ENCODE peak calls at places on chromosomes 3 and 15, in eight cellular contexts. E is G401; D is ELF-1; J is BJ; G is lung; O is activated CD4-positive, alpha-beta T cell treated with anti-CD3 and anti-CD28 coated beads for 1 hour; U is RCC 7860; N is SW 1271. I is an unnamed sample.

GRCh38 chr3:3799173-3800075 is at the start of gene LRRN1:
- DNase-seq in E (peak), D (no peak), J (no peak), G (peak), O (no peak), U (no peak), N (no peak), I (no peak)

GRCh38 chr15:43769584-43770228 is 7.1 kb downstream of the ELL3 start:
- DNase-seq in E (peak), D (peak), J (peak), G (no peak), O (peak), U (peak), N (peak), I (peak)

GRCh38 chr3:156818890-156819289 is 7.3 kb upstream of the LEKR1 start:
- DNase-seq in E (no peak), D (no peak), J (no peak), G (no peak), O (no peak), U (peak), N (peak), I (no peak)

GRCh38 chr3:177358968-177359600 is 161.8 kb upstream of the TBL1XR1 start:
- DNase-seq in E (peak), D (peak), J (no peak), G (peak), O (peak), U (peak), N (peak), I (no peak)

GRCh38 chr15:84749111-84749991 is 959 bp downstream of the ZNF592 start:
- DNase-seq in E (peak), D (peak), J (no peak), G (peak), O (peak), U (peak), N (no peak), I (no peak)

GRCh38 chr3:194103475-194103874 is 32.5 kb upstream of the HES1 start:
- DNase-seq in E (no peak), D (no peak), J (no peak), G (no peak), O (peak), U (no peak), N (no peak), I (no peak)

GRCh38 chr3:20836801-20837200 is 650.8 kb upstream of the SGO1 start:
- DNase-seq in E (no peak), D (no peak), J (no peak), G (no peak), O (no peak), U (no peak), N (no peak), I (no peak)

GRCh38 chr3:101070260-101071121 is 77.3 kb upstream of the ABI3BP start:
- DNase-seq in E (no peak), D (peak), J (no peak), G (peak), O (peak), U (peak), N (peak), I (peak)

GRCh38 chr3:173743512-173743911 is 346.0 kb downstream of the NLGN1 start:
- DNase-seq in E (no peak), D (no peak), J (no peak), G (no peak), O (no peak), U (no peak), N (no peak), I (no peak)

GRCh38 chr3:4340411-4341335 is 37.5 kb downstream of the SETMAR start:
- DNase-seq in E (no peak), D (no peak), J (no peak), G (no peak), O (no peak), U (no peak), N (no peak), I (no peak)

GRCh38 chr3:115758076-115758763 is 134.9 kb downstream of the GAP43 start:
- DNase-seq in E (no peak), D (no peak), J (no peak), G (no peak), O (no peak), U (no peak), N (no peak), I (no peak)

GRCh38 chr15:69725210-69725609 is 272.6 kb downstream of the RPLP1 start:
- DNase-seq in E (no peak), D (no peak), J (no peak), G (no peak), O (no peak), U (no peak), N (no peak), I (no peak)

GRCh38 chr3:142580061-142580423 is 1.5 kb upstream of the ATR start:
- DNase-seq in E (no peak), D (no peak), J (no peak), G (no peak), O (no peak), U (no peak), N (no peak), I (no peak)

GRCh38 chr3:30349507-30349906 is 256.9 kb upstream of the TGFBR2 start:
- DNase-seq in E (no peak), D (no peak), J (no peak), G (no peak), O (no peak), U (no peak), N (no peak), I (no peak)

GRCh38 chr15:71195242-71195641 is 80.0 kb downstream of the THSD4 start:
- DNase-seq in E (no peak), D (peak), J (no peak), G (no peak), O (no peak), U (no peak), N (peak), I (no peak)

GRCh38 chr15:84804005-84804803 is 13.0 kb upstream of the ALPK3 start:
- DNase-seq in E (peak), D (no peak), J (no peak), G (no peak), O (no peak), U (no peak), N (no peak), I (no peak)

GRCh38 chr3:196661400-196661799 is 21.9 kb downstream of the NRROS start:
- DNase-seq in E (peak), D (no peak), J (no peak), G (no peak), O (no peak), U (no peak), N (no peak), I (no peak)

GRCh38 chr3:196941846-196942225 is 492 bp downstream of the NCBP2 start:
- DNase-seq in E (no peak), D (no peak), J (no peak), G (peak), O (peak), U (peak), N (peak), I (no peak)

GRCh38 chr3:9779721-9780450 is 10.1 kb upstream of the CAMK1 start:
- DNase-seq in E (no peak), D (no peak), J (no peak), G (peak), O (no peak), U (peak), N (no peak), I (no peak)

GRCh38 chr15:98823012-98823458 is 174.7 kb downstream of the IGF1R start:
- DNase-seq in E (no peak), D (peak), J (peak), G (no peak), O (no peak), U (peak), N (no peak), I (no peak)

GRCh38 chr15:78374436-78375393 is 34.6 kb downstream of the CRABP1 start:
- DNase-seq in E (no peak), D (no peak), J (no peak), G (peak), O (no peak), U (peak), N (no peak), I (no peak)

GRCh38 chr3:134592806-134593205 is 58.0 kb downstream of the KY start:
- DNase-seq in E (peak), D (no peak), J (no peak), G (no peak), O (no peak), U (no peak), N (no peak), I (no peak)

GRCh38 chr3:183085634-183086390 is 13.5 kb downstream of the MCCC1 start:
- DNase-seq in E (no peak), D (peak), J (no peak), G (peak), O (no peak), U (no peak), N (peak), I (no peak)